ENCODE peak calls at places on chromosomes 1 and 21, in four cellular contexts. One of them, this sample, is unnamed. For H3K4me1, the result is how much of the 10 kb centered on the place peaks cover.

GRCh38 chr1:110607663-110608230 is 1.6 kb upstream of the KCNA2 start:
- DNase-seq in GM23248: no peak
- DNase-seq in heart right ventricle: no peak
- DNase-seq in fibroblast of lung: no peak
- DNase-seq in this sample: no peak

GRCh38 chr1:151989131-151989868 is 4.4 kb downstream of the S100A10 start:
- DNase-seq in fibroblast of lung: peak
- DNase-seq in heart right ventricle: peak
- DNase-seq in GM23248: peak
- DNase-seq in this sample: peak

GRCh38 chr21:26171310-26172100 is 935 bp upstream of the APP start:
- DNase-seq in fibroblast of lung: no peak
- DNase-seq in heart right ventricle: no peak
- DNase-seq in GM23248: no peak
- DNase-seq in this sample: no peak

GRCh38 chr1:89847191-89847729 is 26.4 kb downstream of the LRRC8D start:
- DNase-seq in heart right ventricle: no peak
- DNase-seq in GM23248: no peak
- DNase-seq in fibroblast of lung: no peak
- DNase-seq in this sample: no peak

GRCh38 chr1:40185951-40186864 is 25.0 kb downstream of the RLF start:
- DNase-seq in heart right ventricle: no peak
- DNase-seq in GM23248: peak
- DNase-seq in fibroblast of lung: peak
- DNase-seq in this sample: no peak

GRCh38 chr1:218671573-218671972 is 326.4 kb downstream of the TGFB2 start:
- DNase-seq in GM23248: no peak
- DNase-seq in heart right ventricle: no peak
- DNase-seq in fibroblast of lung: peak
- DNase-seq in this sample: no peak

GRCh38 chr1:35220976-35221375 is 28.0 kb upstream of the SFPQ start:
- DNase-seq in GM23248: peak
- DNase-seq in heart right ventricle: no peak
- DNase-seq in fibroblast of lung: peak
- DNase-seq in this sample: no peak

GRCh38 chr1:86811539-86811938 is 102.4 kb downstream of the SELENOF start:
- DNase-seq in heart right ventricle: no peak
- DNase-seq in GM23248: no peak
- DNase-seq in fibroblast of lung: no peak
- DNase-seq in this sample: no peak

GRCh38 chr1:218887141-218887925 is 286.3 kb upstream of the LYPLAL1 start:
- DNase-seq in fibroblast of lung: peak
- DNase-seq in GM23248: no peak
- DNase-seq in heart right ventricle: no peak
- DNase-seq in this sample: no peak

GRCh38 chr1:43974443-43975248 is at the start of gene ATP6V0B:
- DNase-seq in heart right ventricle: peak
- DNase-seq in GM23248: peak
- DNase-seq in fibroblast of lung: peak
- DNase-seq in this sample: peak
- H3K4me1 ChIP-seq in heart right ventricle: half or more
- H3K4me1 ChIP-seq in GM23248: under half
- H3K4me1 ChIP-seq in fibroblast of lung: under half
- H3K4me1 ChIP-seq in this sample: half or more

DNA sequence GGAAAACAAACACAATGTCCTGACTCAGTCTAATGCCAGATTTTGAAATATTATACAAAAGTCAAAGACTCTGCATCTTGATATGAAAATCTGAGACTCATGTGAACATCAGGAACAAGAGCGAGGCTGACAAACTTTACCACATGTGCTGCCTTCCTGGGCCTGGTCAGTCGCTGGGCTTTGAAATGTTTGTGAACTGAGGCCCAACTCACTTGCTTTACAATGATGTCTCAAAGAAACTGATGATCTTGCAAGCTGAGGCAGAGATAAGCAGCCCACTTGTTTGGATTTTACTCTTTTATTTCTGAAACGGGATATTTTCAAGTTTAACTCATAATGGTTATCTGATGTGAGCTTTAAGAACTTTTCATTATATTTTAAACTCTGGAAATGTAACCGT is 2.1 kb downstream of the BCAR3 start:
- DNase-seq in GM23248: no peak
- DNase-seq in heart right ventricle: no peak
- DNase-seq in fibroblast of lung: peak
- DNase-seq in this sample: no peak
- H3K4me1 ChIP-seq in GM23248: half or more
- H3K4me1 ChIP-seq in heart right ventricle: half or more
- H3K4me1 ChIP-seq in fibroblast of lung: under half
- H3K4me1 ChIP-seq in this sample: under half

DNA sequence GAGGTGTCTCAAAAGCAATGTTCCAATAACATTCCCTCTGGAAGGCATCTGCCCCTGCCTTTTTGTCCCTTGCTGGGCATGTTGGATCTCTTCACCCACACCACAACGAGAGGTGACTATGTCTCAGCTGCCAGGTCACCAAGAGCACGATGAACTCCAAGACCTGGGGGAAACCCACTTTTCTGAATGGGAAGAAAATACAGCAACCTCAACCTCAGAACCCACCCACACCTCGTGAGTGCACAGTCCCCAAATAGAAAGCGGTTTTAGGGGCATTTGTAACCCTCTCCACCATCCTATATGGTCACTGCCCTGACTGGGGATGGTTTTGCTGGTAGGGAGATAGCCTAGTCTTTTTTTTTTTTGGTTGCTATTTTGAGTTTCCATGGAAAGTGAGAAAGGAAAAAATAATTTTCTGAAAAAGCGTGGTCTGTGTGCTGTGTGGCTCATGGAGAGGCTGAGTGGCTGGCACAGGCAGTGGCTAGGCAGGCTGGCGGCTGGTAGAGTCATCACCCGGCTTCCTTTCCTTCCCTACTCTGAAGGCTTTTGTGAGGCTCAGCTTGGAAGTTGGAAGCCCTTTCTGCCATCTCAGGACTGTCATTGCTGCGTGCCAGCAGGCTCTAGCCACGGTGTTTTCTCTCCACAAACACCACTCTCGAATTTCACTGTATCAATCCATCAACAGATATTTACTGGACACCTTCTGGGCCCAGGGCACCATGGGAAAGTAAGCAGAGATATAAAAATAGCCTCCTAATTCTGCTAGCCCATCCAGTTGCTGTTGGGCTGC is 15.8 kb downstream of the TSPAN2 start:
- DNase-seq in heart right ventricle: no peak
- DNase-seq in GM23248: no peak
- DNase-seq in fibroblast of lung: no peak
- DNase-seq in this sample: peak
- H3K4me1 ChIP-seq in heart right ventricle: under half
- H3K4me1 ChIP-seq in GM23248: under half
- H3K4me1 ChIP-seq in fibroblast of lung: under half
- H3K4me1 ChIP-seq in this sample: half or more

DNA sequence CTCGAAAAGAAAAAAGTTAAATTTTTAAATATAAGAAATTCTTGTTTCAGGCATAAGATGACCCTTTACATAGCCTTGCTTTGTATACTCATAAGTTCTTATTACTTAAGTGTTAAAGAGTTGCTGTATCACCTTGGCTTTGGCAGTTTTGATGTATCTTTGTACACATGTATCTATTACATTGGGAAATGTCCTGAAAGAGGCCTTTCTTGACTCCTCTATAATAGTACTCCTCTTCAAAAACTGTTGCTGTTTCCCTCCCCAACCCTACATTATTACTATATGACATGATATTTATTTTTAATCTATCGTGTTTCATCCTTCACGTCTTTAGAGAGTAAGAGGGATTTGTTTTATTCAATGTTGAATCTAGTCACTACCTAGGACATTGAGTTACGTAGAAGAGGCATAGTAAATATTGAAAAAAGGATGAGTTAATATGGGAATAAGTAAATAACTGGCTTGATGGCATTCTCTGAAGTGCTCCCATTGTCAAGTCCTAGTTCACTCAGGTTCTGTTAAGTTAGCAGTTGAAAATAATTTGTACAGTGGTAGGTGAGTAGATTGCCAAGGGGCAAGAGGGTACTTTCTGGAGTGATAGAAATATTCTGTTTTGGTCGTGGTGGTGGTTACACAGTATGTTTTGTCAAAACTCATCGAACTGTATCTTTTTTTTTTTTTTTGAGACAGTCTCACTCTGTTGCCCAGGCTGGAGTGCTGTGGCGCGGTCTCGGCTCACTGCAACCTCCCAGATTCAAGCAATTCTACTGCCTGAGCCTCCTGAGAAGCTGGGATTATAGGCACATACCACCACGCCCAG is 8.2 kb downstream of the THRAP3 start:
- DNase-seq in fibroblast of lung: no peak
- DNase-seq in GM23248: no peak
- DNase-seq in heart right ventricle: no peak
- DNase-seq in this sample: no peak
- H3K4me1 ChIP-seq in fibroblast of lung: under half
- H3K4me1 ChIP-seq in GM23248: under half
- H3K4me1 ChIP-seq in heart right ventricle: half or more
- H3K4me1 ChIP-seq in this sample: under half

This sample was measured in tibial artery.